ENCODE peak calls at places on chromosomes 4 and X, in four cellular contexts. Z, M, G and X are unnamed samples.
A peak's percentile ranks its signal among the peaks of the same experiment; 100 is the strongest.

GRCh38 chrX:136861877-136862276 is 18.6 kb downstream of the RBMX start:
- DNase-seq in Z (no peak), M (no peak), G (no peak), X (no peak)

GRCh38 chr4:98572697-98573096 is 85.7 kb downstream of the TSPAN5 start:
- DNase-seq in Z (no peak), M (no peak), G (no peak), X (no peak)

GRCh38 chr4:4919926-4920325 is 60.5 kb downstream of the MSX1 start:
- DNase-seq in Z (no peak), M (peak; percentile 71), G (no peak), X (no peak)

GRCh38 chrX:41737065-41737464 is 13.1 kb downstream of the GPR82 start:
- DNase-seq in Z (no peak), M (no peak), G (peak; percentile 16), X (no peak)

GRCh38 chr4:25439913-25440477 is 62.9 kb downstream of the ANAPC4 start:
- DNase-seq in Z (peak; percentile 71), M (peak; percentile 75), G (peak; percentile 50), X (peak; percentile 88)

GRCh38 chrX:153226344-153227190 is 47.5 kb downstream of the MAGEA1 start:
- DNase-seq in Z (peak; percentile 2), M (peak; percentile 91), G (peak; percentile 7), X (peak; percentile 54)

GRCh38 chr4:8538703-8539567 is 41.3 kb upstream of the GPR78 start:
- DNase-seq in Z (peak; percentile 57), M (peak; percentile 93), G (no peak), X (no peak)

GRCh38 chrX:10508891-10509290 is 111.5 kb downstream of the MID1 start:
- DNase-seq in Z (no peak), M (no peak), G (no peak), X (no peak)